ENCODE peak calls at places on chromosome 12, in five cellular contexts. X is OCI-LY7, Y is neuronal stem cell, F is PC-3, V is K562. K is an unnamed sample.

GRCh38 chr12:26010293-26010821 is 51.9 kb downstream of the RASSF8 start:
- DNase-seq in X (no peak), Y (no peak), F (peak), V (no peak), K (peak)

GRCh38 chr12:109491671-109492070 is 14.2 kb downstream of the UBE3B start:
- DNase-seq in X (no peak), Y (no peak), F (no peak), V (no peak), K (no peak)

GRCh38 chr12:92551853-92552397 is 150.9 kb upstream of the PLEKHG7 start:
- DNase-seq in X (no peak), Y (no peak), F (peak), V (no peak), K (peak)

GRCh38 chr12:129615001-129615400 is 288.8 kb downstream of the TMEM132D start:
- DNase-seq in X (no peak), Y (no peak), F (no peak), V (no peak), K (no peak)

GRCh38 chr12:21183721-21184275 is 52.8 kb downstream of the SLCO1B1 start:
- DNase-seq in X (no peak), Y (no peak), F (peak), V (no peak), K (peak)

GRCh38 chr12:29427964-29428363 is 47.0 kb upstream of the ERGIC2 start:
- DNase-seq in X (peak), Y (no peak), F (peak), V (peak), K (no peak)

GRCh38 chr12:59736786-59737185 is 141.0 kb downstream of the SLC16A7 start:
- DNase-seq in X (no peak), Y (no peak), F (peak), V (no peak), K (peak)

GRCh38 chr12:26631846-26632245 is 201.1 kb downstream of the ITPR2 start:
- DNase-seq in X (no peak), Y (no peak), F (peak), V (no peak), K (peak)

GRCh38 chr12:40137252-40137651 is 31.4 kb upstream of the SLC2A13 start:
- DNase-seq in X (peak), Y (no peak), F (no peak), V (no peak), K (peak)

GRCh38 chr12:130258863-130259262 is 78.8 kb upstream of the PIWIL1 start:
- DNase-seq in X (no peak), Y (no peak), F (no peak), V (no peak), K (no peak)

GRCh38 chr12:77941396-77941795 is 110.7 kb downstream of the NAV3 start:
- DNase-seq in X (no peak), Y (no peak), F (no peak), V (no peak), K (peak)

GRCh38 chr12:9326085-9326484 is 117.9 kb upstream of the PZP start:
- DNase-seq in X (no peak), Y (no peak), F (no peak), V (no peak), K (no peak)

GRCh38 chr12:65892905-65893304 is 68.6 kb downstream of the HMGA2 start:
- DNase-seq in X (no peak), Y (no peak), F (peak), V (no peak), K (peak)

GRCh38 chr12:125121095-125121494 is 55.9 kb downstream of the AACS start:
- DNase-seq in X (no peak), Y (no peak), F (no peak), V (no peak), K (no peak)

GRCh38 chr12:73225371-73225937 is 953.3 kb downstream of the TRHDE start:
- DNase-seq in X (no peak), Y (no peak), F (no peak), V (no peak), K (no peak)

GRCh38 chr12:110349521-110350151 is 53.9 kb downstream of the ANAPC7 start:
- DNase-seq in X (no peak), Y (no peak), F (no peak), V (no peak), K (no peak)

GRCh38 chr12:106739815-106740552 is 34.5 kb upstream of the RIC8B start:
- DNase-seq in X (no peak), Y (no peak), F (peak), V (peak), K (peak)

GRCh38 chr12:8840938-8841633 is 18.7 kb downstream of the A2ML1 start:
- DNase-seq in X (no peak), Y (no peak), F (no peak), V (peak), K (no peak)

GRCh38 chr12:88816201-88816600 is 235.9 kb upstream of the KITLG start:
- DNase-seq in X (no peak), Y (no peak), F (peak), V (no peak), K (no peak)

GRCh38 chr12:32983332-32983731 is 86.8 kb upstream of the PKP2 start:
- DNase-seq in X (no peak), Y (no peak), F (no peak), V (no peak), K (no peak)
- H2AFZ ChIP-seq in X (no peak), Y (no peak), F (no peak), V (no peak), K (no peak)

GRCh38 chr12:13208533-13209278 is 12.2 kb downstream of the EMP1 start:
- DNase-seq in X (no peak), Y (no peak), F (peak), V (no peak), K (peak)
- H3K27ac ChIP-seq in X (no peak), Y (no peak), F (no peak), V (no peak), K (peak)

DNA sequence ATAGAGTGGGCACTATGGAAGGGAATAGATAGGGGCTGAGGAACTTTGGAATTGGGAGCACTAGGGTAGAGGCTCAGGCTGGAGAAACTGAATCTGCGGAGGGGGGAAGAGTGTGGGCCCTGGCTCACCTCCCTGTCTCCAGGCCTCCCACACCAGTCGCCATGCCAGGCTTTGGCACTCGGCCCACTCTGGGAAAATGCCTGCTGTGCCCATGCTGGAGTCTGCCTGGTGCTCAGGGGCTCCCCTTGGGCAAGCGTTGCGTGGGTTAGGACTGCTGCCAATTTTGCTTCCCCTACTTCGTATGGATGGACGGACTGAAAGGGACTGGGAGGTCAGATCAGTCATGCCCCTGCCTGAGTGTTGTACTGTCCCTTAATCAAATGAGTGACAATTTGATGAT is 34.6 kb upstream of the CISTR start:
- DNase-seq in X (no peak), Y (no peak), F (no peak), V (no peak), K (no peak)
- H2AFZ ChIP-seq in X (no peak), Y (no peak), F (no peak), V (no peak), K (no peak)

GRCh38 chr12:50086148-50086547 is 1.0 kb downstream of the SMARCD1 start:
- DNase-seq in X (peak), Y (no peak), F (peak), V (no peak), K (no peak)

GRCh38 chr12:50083301-50083700 is 1.8 kb upstream of the SMARCD1 start:
- DNase-seq in X (no peak), Y (no peak), F (no peak), V (no peak), K (no peak)

GRCh38 chr12:50084775-50085614 is at the start of gene SMARCD1:
- DNase-seq in X (peak), Y (peak), F (peak), V (peak), K (peak)

GRCh38 chr12:50087159-50087558 is 2.0 kb downstream of the SMARCD1 start:
- DNase-seq in X (no peak), Y (no peak), F (no peak), V (no peak), K (no peak)

DNA sequence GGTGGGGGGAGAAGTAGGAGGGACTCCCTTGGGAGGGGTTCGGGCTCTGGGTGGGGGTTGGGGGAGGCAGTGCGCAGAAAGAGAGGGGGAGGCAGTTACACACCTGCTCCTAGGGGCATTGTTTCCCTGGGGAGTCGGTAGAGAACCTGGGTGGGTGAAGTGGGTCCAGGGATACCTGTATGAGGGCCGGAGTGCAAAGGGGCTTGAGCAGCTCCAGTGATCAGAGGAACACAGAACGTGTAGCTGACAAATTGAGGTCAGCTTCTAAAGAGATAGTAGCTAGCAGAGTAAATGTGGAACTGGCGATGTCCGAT is 430 bp downstream of the SMARCD1 start:
- DNase-seq in X (peak), Y (no peak), F (peak), V (no peak), K (peak)
- H3K27ac ChIP-seq in X (peak), Y (no peak), F (peak), V (peak), K (peak)

DNA sequence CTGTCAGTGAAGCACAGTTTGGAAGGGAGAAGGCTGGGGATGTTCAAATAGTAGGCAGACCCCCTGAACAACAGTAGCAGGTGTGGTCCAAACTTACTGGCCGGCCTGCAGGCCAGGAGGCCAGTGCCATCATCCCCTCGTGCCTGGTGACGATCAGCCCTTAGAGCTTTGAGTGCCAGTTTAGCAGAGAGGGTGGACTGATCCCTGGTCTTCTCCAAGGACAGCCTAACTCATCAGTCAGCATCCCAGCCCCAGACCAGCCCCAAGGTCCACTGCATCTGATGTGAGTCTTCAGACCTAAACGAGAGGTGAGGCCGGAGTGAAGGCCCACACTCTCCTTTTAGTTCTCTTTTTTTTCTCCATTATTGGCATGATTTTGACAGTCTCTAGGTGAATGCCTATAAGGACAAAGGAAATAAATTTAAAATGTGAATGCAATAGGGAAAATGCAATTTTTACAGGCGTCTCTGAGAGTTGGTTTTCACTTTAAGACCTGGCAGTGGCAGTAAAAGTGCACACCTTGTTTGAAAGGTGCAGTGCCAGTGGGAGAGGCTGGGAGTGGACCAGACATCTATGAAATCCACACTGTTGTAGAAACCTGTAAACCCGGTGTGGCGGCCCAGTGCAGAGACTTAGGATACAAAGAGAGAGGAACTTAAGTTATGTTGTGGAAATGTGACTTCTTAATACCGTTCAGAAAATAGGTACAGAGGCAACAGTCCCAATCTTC is 311.2 kb downstream of the CACNA1C start:
- DNase-seq in X (no peak), Y (no peak), F (no peak), V (no peak), K (no peak)
- H2AFZ ChIP-seq in X (no peak), Y (no peak), F (no peak), V (no peak), K (no peak)